ENCODE peak calls at places on chromosomes 1 and 21, in seven cellular contexts. C is HCT116, D is NT2/D1, F is K562, M is H1, G is SK-N-SH, Q is HepG2. O is an unnamed sample.

GRCh38 chr1:59061876-59062275 is 235.0 kb upstream of the FGGY start:
- DNase-seq in F (no peak), Q (no peak), C (peak; percentile 32), G (no peak), D (no peak), M (no peak), O (no peak)

GRCh38 chr1:63868220-63868897 is 94.5 kb downstream of the ROR1 start:
- DNase-seq in C (peak; percentile 51), G (no peak), M (no peak), D (no peak), F (peak; percentile 5), Q (no peak), O (no peak)

GRCh38 chr1:99264201-99265021 is at the start of gene PLPPR4:
- DNase-seq in M (peak; percentile 85), D (peak; percentile 42), F (peak; percentile 16), Q (no peak), G (peak; percentile 85), C (peak; percentile 12), O (no peak)

GRCh38 chr21:29499734-29500343 is 201.1 kb downstream of the BACH1 start:
- DNase-seq in G (peak; percentile 43), M (peak; percentile 78), C (peak; percentile 32), Q (peak; percentile 50), D (peak; percentile 42), F (peak; percentile 64), O (no peak)

GRCh38 chr21:43282358-43283120 is 113.7 kb downstream of the CRYAA start:
- DNase-seq in Q (no peak), D (no peak), M (no peak), F (no peak), C (no peak), G (no peak), O (no peak)

GRCh38 chr21:34020934-34021553 is 52.3 kb upstream of the MRPS6 start:
- DNase-seq in C (no peak), G (no peak), Q (no peak), D (no peak), M (no peak), F (no peak), O (no peak)

GRCh38 chr1:210669951-210670350 is 341.2 kb downstream of the HHAT start:
- DNase-seq in M (no peak), C (no peak), Q (no peak), F (no peak), D (no peak), G (no peak), O (no peak)

GRCh38 chr1:3488432-3488831 is 34.0 kb downstream of the ARHGEF16 start:
- DNase-seq in C (no peak), Q (no peak), D (no peak), F (no peak), M (no peak), G (no peak), O (no peak)

GRCh38 chr1:41742219-41742618 is 176.5 kb downstream of the HIVEP3 start:
- DNase-seq in F (no peak), G (no peak), D (no peak), C (no peak), M (no peak), Q (no peak), O (no peak)

GRCh38 chr1:200234938-200235337 is 174.9 kb downstream of the ZNF281 start:
- DNase-seq in D (no peak), F (no peak), Q (no peak), G (no peak), C (no peak), M (no peak), O (no peak)

GRCh38 chr1:214977133-214977532 is 105.4 kb upstream of the KCNK2 start:
- DNase-seq in G (no peak), M (no peak), F (no peak), C (no peak), D (peak; percentile 13), Q (no peak), O (no peak)

GRCh38 chr1:185438936-185439335 is 121.9 kb upstream of the IVNS1ABP start:
- DNase-seq in G (no peak), F (no peak), Q (no peak), M (no peak), C (no peak), D (no peak), O (no peak)

GRCh38 chr1:29399465-29399864 is 163.1 kb downstream of the PTPRU start:
- DNase-seq in M (no peak), F (no peak), G (no peak), C (no peak), D (no peak), Q (no peak), O (no peak)

GRCh38 chr1:99680258-99680657 is 34.3 kb downstream of the PALMD start:
- DNase-seq in F (no peak), Q (no peak), C (no peak), D (no peak), M (no peak), G (no peak), O (no peak)

GRCh38 chr1:41102208-41102607 is 80.7 kb upstream of the SLFNL1 start:
- DNase-seq in F (no peak), G (peak; percentile 56), D (no peak), Q (no peak), M (no peak), C (no peak), O (no peak)

GRCh38 chr1:42038261-42038660 is 114.9 kb upstream of the GUCA2B start:
- DNase-seq in Q (no peak), C (no peak), D (no peak), G (no peak), F (no peak), M (no peak), O (no peak)

GRCh38 chr1:6059866-6060265 is 14.2 kb downstream of the KCNAB2 start:
- DNase-seq in C (no peak), Q (no peak), M (no peak), D (no peak), G (no peak), F (no peak), O (no peak)

GRCh38 chr1:206982216-206982615 is 12.0 kb upstream of the FCAMR start:
- DNase-seq in Q (peak; percentile 56), M (peak; percentile 65), D (no peak), F (peak; percentile 75), G (peak; percentile 58), C (peak; percentile 27), O (no peak)

GRCh38 chr1:30808067-30808662 is 50.6 kb upstream of the LAPTM5 start:
- DNase-seq in Q (no peak), D (no peak), G (no peak), M (no peak), F (no peak), C (no peak), O (no peak)

GRCh38 chr1:181083842-181084605 is 4.5 kb upstream of the IER5 start:
- DNase-seq in D (no peak), C (peak; percentile 49), M (no peak), Q (peak; percentile 66), G (peak; percentile 55), F (peak; percentile 79), O (no peak)

GRCh38 chr1:167554028-167554779 is 642 bp upstream of the CREG1 start:
- DNase-seq in D (no peak), M (peak; percentile 51), F (peak; percentile 27), Q (no peak), C (no peak), G (no peak), O (no peak)

GRCh38 chr1:167553136-167554027 is at the start of gene CREG1:
- DNase-seq in G (peak; percentile 98), D (peak; percentile 97), Q (peak; percentile 88), F (peak; percentile 98), M (peak; percentile 93), C (peak; percentile 75), O (no peak)

GRCh38 chr1:167551359-167551758 is 2.2 kb downstream of the CREG1 start:
- DNase-seq in C (no peak), Q (no peak), D (no peak), F (peak; percentile 51), M (no peak), G (no peak), O (no peak)

GRCh38 chr1:167561753-167562152 is 8.2 kb upstream of the CREG1 start:
- DNase-seq in Q (no peak), C (no peak), D (no peak), M (no peak), F (no peak), G (no peak), O (no peak)

GRCh38 chr1:167555971-167556714 is 2.6 kb upstream of the CREG1 start:
- DNase-seq in Q (peak; percentile 58), M (peak; percentile 87), F (peak; percentile 82), G (peak; percentile 59), C (peak; percentile 79), D (peak; percentile 73), O (no peak)
- TF ChIP-seq YY1 in Q (no peak), M (no peak), F (no peak), G (no peak), C (no peak), D (no peak), O (no peak)

GRCh38 chr1:151458936-151459330 is 361 bp downstream of the POGZ start:
- DNase-seq in F (peak; percentile 90), D (peak; percentile 50), G (peak; percentile 86), C (peak; percentile 52), M (peak; percentile 72), Q (peak; percentile 41), O (no peak)
- TF ChIP-seq YY1 in F (no peak), D (no peak), G (no peak), C (no peak), M (no peak), Q (no peak), O (no peak)

GRCh38 chr1:93111561-93111960 is 32.5 kb downstream of the MTF2 start:
- DNase-seq in F (no peak), C (no peak), D (no peak), M (no peak), Q (no peak), G (no peak), O (no peak)
- TF ChIP-seq YY1 in F (no peak), C (no peak), D (no peak), M (no peak), Q (no peak), G (no peak), O (no peak)

GRCh38 chr1:22105611-22106207 is 37.2 kb downstream of the WNT4 start:
- DNase-seq in G (peak; percentile 64), D (peak; percentile 36), F (peak; percentile 67), Q (peak; percentile 44), C (peak; percentile 29), M (no peak), O (no peak)
- TF ChIP-seq YY1 in G (no peak), D (no peak), F (no peak), Q (no peak), C (no peak), M (no peak), O (no peak)

O was measured in GM12878.